ENCODE peak calls at places on chromosomes 5 and 9, in ten cellular contexts. S, T, B, V, W, O, Y, X, E and Q are unnamed samples.

GRCh38 chr9:77854916-77855314 is 176.7 kb downstream of the GNAQ start:
- DNase-seq in V (no peak), W (no peak), E (no peak), B (no peak), T (no peak), X (no peak), Y (no peak), O (no peak), S (no peak), Q (no peak)

GRCh38 chr5:139611703-139612584 is 36.2 kb upstream of the CXXC5 start:
- DNase-seq in T (no peak), B (no peak), Y (no peak), X (no peak), S (no peak), O (no peak), E (no peak), V (no peak), W (no peak), Q (no peak)

GRCh38 chr9:134440636-134441226 is 114.5 kb downstream of the RXRA start:
- DNase-seq in B (no peak), E (no peak), O (no peak), X (no peak), S (no peak), Y (no peak), W (no peak), T (no peak), V (no peak), Q (no peak)

GRCh38 chr9:21579209-21579608 is 97.1 kb upstream of the IFNE start:
- DNase-seq in B (no peak), T (peak; percentile 48), S (no peak), E (no peak), W (peak; percentile 24), X (no peak), O (no peak), Y (no peak), V (no peak), Q (no peak)

GRCh38 chr5:156232251-156232869 is 94.6 kb upstream of the SGCD start:
- DNase-seq in B (no peak), Y (no peak), W (no peak), E (no peak), S (no peak), T (no peak), O (no peak), X (no peak), V (no peak), Q (no peak)

GRCh38 chr9:124216474-124217176 is 41.1 kb upstream of the NEK6 start:
- DNase-seq in E (peak; percentile 61), T (no peak), Y (no peak), O (peak; percentile 40), X (no peak), S (no peak), V (no peak), B (peak; percentile 43), W (peak; percentile 65), Q (no peak)

GRCh38 chr5:38925154-38925925 is 79.5 kb downstream of the OSMR start:
- DNase-seq in V (no peak), S (no peak), W (no peak), B (no peak), Y (no peak), O (no peak), E (no peak), X (no peak), T (peak; percentile 86), Q (no peak)

GRCh38 chr5:115835481-115835880 is 5.9 kb downstream of the ATG12 start:
- DNase-seq in X (no peak), Y (no peak), O (no peak), E (no peak), V (no peak), S (no peak), W (no peak), T (no peak), B (no peak), Q (no peak)

GRCh38 chr5:15286659-15287058 is 213.3 kb upstream of the FBXL7 start:
- DNase-seq in O (peak; percentile 13), Y (no peak), V (no peak), W (no peak), T (no peak), E (no peak), B (no peak), S (no peak), X (no peak), Q (no peak)

GRCh38 chr5:157491471-157491870 is 31.5 kb downstream of the NIPAL4 start:
- DNase-seq in V (no peak), W (no peak), B (no peak), T (no peak), E (no peak), X (no peak), O (no peak), S (no peak), Y (no peak), Q (no peak)

GRCh38 chr9:5870691-5871090 is 20.0 kb upstream of the MLANA start:
- DNase-seq in W (no peak), E (no peak), O (no peak), X (no peak), V (no peak), S (no peak), T (no peak), Y (no peak), B (no peak), Q (no peak)